ENCODE peak calls at places on chromosomes 5 and 9, in seven cellular contexts. N is H1, H is fibroblast of lung, A is mammary epithelial cell, Q is hepatocyte, I is SK-N-MC, L is HepG2. B is an unnamed sample.

GRCh38 chr5:1390861-1391600 is 46.1 kb upstream of the CLPTM1L start:
- DNase-seq in A (no peak), I (no peak), H (no peak), L (no peak), Q (no peak), N (no peak), B (no peak)

GRCh38 chr5:157148734-157149615 is 6.3 kb upstream of the MED7 start:
- DNase-seq in L (peak; percentile 47), N (peak; percentile 79), Q (peak; percentile 85), H (peak; percentile 48), A (peak; percentile 46), I (no peak), B (peak; percentile 71)

GRCh38 chr5:31029925-31030324 is 163.6 kb upstream of the CDH6 start:
- DNase-seq in H (no peak), N (peak; percentile 59), A (no peak), L (no peak), Q (no peak), I (no peak), B (peak; percentile 21)

GRCh38 chr5:142542906-142543305 is 143.0 kb downstream of the FGF1 start:
- DNase-seq in I (no peak), L (no peak), A (no peak), N (no peak), H (peak; percentile 37), Q (no peak), B (no peak)

GRCh38 chr5:37436146-37436934 is 57.2 kb downstream of the WDR70 start:
- DNase-seq in I (no peak), L (no peak), A (no peak), N (no peak), Q (no peak), H (no peak), B (no peak)

GRCh38 chr5:178589180-178590140 is 733 bp downstream of the COL23A1 start:
- DNase-seq in Q (peak; percentile 80), H (peak; percentile 50), N (peak; percentile 58), I (no peak), A (peak; percentile 7), L (no peak), B (peak; percentile 41)

GRCh38 chr5:180116441-180117377 is 45.1 kb upstream of the RNF130 start:
- DNase-seq in A (peak; percentile 12), L (peak; percentile 24), H (no peak), N (peak; percentile 47), I (no peak), Q (no peak), B (no peak)

GRCh38 chr5:150122536-150123481 is 32.8 kb downstream of the PDGFRB start:
- DNase-seq in H (no peak), I (no peak), A (no peak), L (no peak), Q (no peak), N (no peak), B (no peak)

DNA sequence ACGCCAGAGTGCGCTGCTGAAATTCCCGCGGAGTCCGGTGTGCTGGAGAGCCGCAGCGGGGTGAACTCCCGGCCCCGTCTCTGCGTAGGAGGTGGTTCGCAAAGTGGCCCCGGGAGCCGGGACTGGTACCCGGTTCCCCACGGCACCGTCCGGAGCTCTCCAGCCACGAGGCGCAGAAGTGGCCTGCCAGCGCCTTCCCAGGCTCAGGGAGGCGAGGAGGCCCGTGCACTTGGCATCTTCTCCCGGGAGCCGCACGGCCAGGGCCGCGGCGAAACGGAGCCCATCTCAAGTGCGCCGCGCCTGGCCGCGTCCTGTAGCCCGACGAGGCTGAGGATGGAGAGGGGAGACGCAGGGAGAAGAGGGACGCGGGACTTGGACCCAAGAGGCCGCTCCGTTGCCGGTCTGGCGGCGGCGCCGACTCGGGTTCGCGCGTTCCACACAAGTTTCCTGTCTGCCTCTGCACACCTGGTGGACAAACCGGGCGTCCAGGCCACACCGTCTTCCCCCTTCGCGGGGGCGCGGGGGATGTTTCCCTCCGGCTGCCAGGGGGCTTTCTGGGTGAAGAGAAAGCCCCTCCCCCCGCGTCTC is 1.0 kb upstream of the IRX1 start:
- DNase-seq in A (peak; percentile 49), Q (peak; percentile 51), I (no peak), L (no peak), N (peak; percentile 80), H (peak; percentile 62), B (no peak)
- H3K9me3 ChIP-seq in A (no peaks in the 10 kb centered on the region), Q (no peaks in the 10 kb centered on the region), I (no peaks in the 10 kb centered on the region), L (no peaks in the 10 kb centered on the region), N (no peaks in the 10 kb centered on the region), H (no peaks in the 10 kb centered on the region), B (peaks cover 23% of the 10 kb centered on the region)

GRCh38 chr9:99607852-99608448 is 213.7 kb upstream of the NR4A3 start:
- DNase-seq in L (no peak), H (peak; percentile 3), N (no peak), I (no peak), A (no peak), Q (no peak), B (peak; percentile 14)

GRCh38 chr9:99605016-99605743 is 216.5 kb upstream of the NR4A3 start:
- DNase-seq in N (no peak), Q (no peak), I (no peak), H (no peak), L (no peak), A (no peak), B (no peak)

GRCh38 chr9:99601506-99601905 is 220.2 kb upstream of the NR4A3 start:
- DNase-seq in Q (peak; percentile 14), A (no peak), N (no peak), H (no peak), I (no peak), L (no peak), B (peak; percentile 11)

GRCh38 chr9:99602854-99603253 is 218.8 kb upstream of the NR4A3 start:
- DNase-seq in I (no peak), N (no peak), H (no peak), A (no peak), L (no peak), Q (no peak), B (no peak)

GRCh38 chr9:99606955-99607354 is 214.7 kb upstream of the NR4A3 start:
- DNase-seq in L (no peak), H (no peak), Q (no peak), I (no peak), N (no peak), A (no peak), B (no peak)
- TF ChIP-seq EZH2 in L (no peak), H (no peak), Q (no peak), I (no peak), N (no peak), A (no peak), B (no peak)

DNA sequence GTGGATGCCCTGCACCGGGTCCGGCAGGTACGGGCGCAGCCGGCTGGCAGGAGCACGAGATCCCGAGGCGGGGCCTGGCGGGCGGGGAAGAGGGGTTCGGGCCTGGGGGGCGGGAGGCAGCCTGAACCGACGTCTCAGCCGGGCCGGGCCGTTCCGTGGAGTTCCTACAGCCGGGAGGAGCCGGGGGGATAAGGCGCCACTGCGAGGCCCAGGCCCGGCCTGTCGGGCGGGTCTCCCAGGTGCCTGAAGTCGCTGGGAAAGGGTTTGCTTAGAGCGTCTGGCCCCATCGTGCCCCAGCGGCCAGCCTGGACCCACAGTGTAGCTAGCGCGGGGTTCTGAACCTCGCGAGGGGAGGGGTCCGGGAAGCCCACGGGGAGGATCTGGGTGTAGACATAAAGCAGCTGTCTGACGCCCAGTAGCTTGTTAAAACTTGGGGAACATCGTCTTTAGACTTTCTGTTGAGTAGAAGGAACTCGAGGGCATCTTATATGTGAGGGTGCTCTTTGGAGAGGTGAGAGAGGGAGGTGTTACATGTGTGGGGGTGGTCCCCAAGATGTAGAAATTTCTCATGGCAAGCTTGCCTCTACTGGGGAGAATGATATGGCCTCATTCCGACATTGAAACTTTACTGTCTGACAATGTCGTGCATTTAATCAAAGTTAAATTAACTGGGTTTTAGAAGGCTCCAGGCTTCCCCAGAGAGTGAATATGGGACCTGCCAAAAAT is 524 bp downstream of the FUBP3 start:
- DNase-seq in Q (no peak), N (no peak), I (no peak), A (peak; percentile 19), H (no peak), L (no peak), B (peak; percentile 8)
- H3K27ac ChIP-seq in Q (peak overlapping the region; percentile 97), N (peak overlapping the region; percentile 9), I (peak overlapping the region; percentile 60), A (peak overlapping the region; percentile 67), H (peak overlapping the region; percentile 99), L (peak overlapping the region; percentile 62), B (peak overlapping the region; percentile 94)

GRCh38 chr5:141258464-141258863 is 13.3 kb downstream of the PCDHB15 start:
- DNase-seq in N (no peak), L (no peak), A (no peak), I (no peak), Q (no peak), H (no peak), B (no peak)

GRCh38 chr5:141258948-141259347 is 13.8 kb downstream of the PCDHB15 start:
- DNase-seq in A (no peak), H (no peak), N (no peak), I (no peak), L (no peak), Q (no peak), B (no peak)

GRCh38 chr5:141260458-141261237 is 15.5 kb downstream of the PCDHB15 start:
- DNase-seq in I (no peak), N (no peak), Q (no peak), H (no peak), L (no peak), A (no peak), B (peak; percentile 23)

GRCh38 chr5:141261238-141261546 is 16.0 kb downstream of the PCDHB15 start:
- DNase-seq in H (no peak), Q (no peak), N (no peak), L (no peak), A (no peak), I (no peak), B (no peak)
- H3K9me3 ChIP-seq in H (no peaks in the 10 kb centered on the region), Q (peaks cover 72% of the 10 kb centered on the region), N (peaks cover 64% of the 10 kb centered on the region), L (peaks cover 95% of the 10 kb centered on the region), A (peaks cover 43% of the 10 kb centered on the region), I (peaks cover 5% of the 10 kb centered on the region), B (peaks cover 92% of the 10 kb centered on the region)

DNA sequence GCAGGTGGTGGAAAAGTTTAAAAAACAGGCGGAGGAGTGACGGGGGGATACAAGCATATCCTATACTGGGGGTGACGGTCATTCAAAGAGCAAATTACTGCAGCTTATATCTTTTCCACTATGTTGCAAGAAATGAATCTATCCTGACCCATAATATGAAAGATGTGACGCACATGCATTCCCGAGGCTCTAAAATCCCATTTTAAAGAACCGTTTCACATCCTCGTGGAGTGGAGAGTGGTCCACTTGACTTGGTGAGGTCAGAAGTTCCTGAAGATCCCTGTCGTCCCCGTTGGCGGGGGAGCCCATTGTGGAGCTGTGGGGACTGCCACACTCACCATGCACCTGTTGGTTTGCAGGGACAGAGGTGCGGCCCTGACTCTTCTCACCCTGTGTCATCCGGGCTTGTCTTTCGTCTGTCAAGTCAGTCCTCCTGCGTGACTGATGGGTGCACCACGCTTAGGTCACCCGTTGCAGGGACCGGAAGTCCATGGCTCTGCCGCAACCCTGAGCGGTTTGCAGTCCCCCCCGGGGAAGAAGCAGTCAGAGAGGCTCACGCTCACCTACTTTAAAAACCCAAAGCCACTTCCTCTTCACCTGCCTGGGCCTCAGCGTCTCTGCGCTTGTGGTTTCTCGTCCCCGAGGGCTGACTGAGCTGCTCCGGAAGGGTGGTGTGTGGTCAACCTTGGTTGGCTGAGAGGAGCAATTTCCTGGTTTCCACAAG is 53.0 kb downstream of the USP20 start:
- DNase-seq in I (no peak), H (no peak), L (no peak), Q (no peak), N (no peak), A (no peak), B (no peak)
- TF ChIP-seq EZH2 in I (no peak), H (no peak), L (no peak), Q (no peak), N (no peak), A (no peak), B (no peak)

GRCh38 chr9:17251100-17251499 is 116.3 kb downstream of the CNTLN start:
- DNase-seq in Q (no peak), H (peak; percentile 2), I (no peak), L (no peak), A (no peak), N (no peak), B (no peak)

GRCh38 chr9:17246770-17247169 is 111.9 kb downstream of the CNTLN start:
- DNase-seq in Q (no peak), A (no peak), H (no peak), N (no peak), I (no peak), L (no peak), B (no peak)
- H3K27ac ChIP-seq in Q (no peak overlapping the region), A (no peak overlapping the region), H (no peak overlapping the region), N (no peak overlapping the region), I (no peak overlapping the region), L (no peak overlapping the region), B (no peak overlapping the region)

B was measured in A673.